ENCODE peak calls at places on chromosomes 6 and 20, in nine cellular contexts. One of them, this sample, is unnamed. For H3K4me1, the result is how much of the 10 kb centered on the place peaks cover.

GRCh38 chr20:23019403-23019802 is 15.7 kb upstream of the SSTR4 start:
- DNase-seq in endodermal cell: peak
- DNase-seq in colonic mucosa: no peak
- DNase-seq in fibroblast of lung: no peak
- DNase-seq in gastrocnemius medialis: peak
- DNase-seq in esophagus muscularis mucosa: no peak
- DNase-seq in tibial artery: no peak
- DNase-seq in GM23338: no peak
- DNase-seq in uterus: no peak
- DNase-seq in this sample: no peak

GRCh38 chr6:28336284-28337024 is 506 bp upstream of the ZSCAN31 start:
- DNase-seq in tibial artery: no peak
- DNase-seq in GM23338: no peak
- DNase-seq in endodermal cell: no peak
- DNase-seq in esophagus muscularis mucosa: no peak
- DNase-seq in colonic mucosa: peak
- DNase-seq in fibroblast of lung: peak
- DNase-seq in uterus: peak
- DNase-seq in gastrocnemius medialis: no peak
- DNase-seq in this sample: no peak

GRCh38 chr6:106702046-106702445 is 72.7 kb downstream of the QRSL1 start:
- DNase-seq in endodermal cell: no peak
- DNase-seq in GM23338: no peak
- DNase-seq in esophagus muscularis mucosa: no peak
- DNase-seq in fibroblast of lung: no peak
- DNase-seq in colonic mucosa: peak
- DNase-seq in gastrocnemius medialis: no peak
- DNase-seq in tibial artery: no peak
- DNase-seq in uterus: no peak
- DNase-seq in this sample: no peak

GRCh38 chr6:102458990-102459389 is 1065.5 kb downstream of the GRIK2 start:
- DNase-seq in tibial artery: no peak
- DNase-seq in fibroblast of lung: no peak
- DNase-seq in uterus: no peak
- DNase-seq in gastrocnemius medialis: no peak
- DNase-seq in esophagus muscularis mucosa: no peak
- DNase-seq in endodermal cell: peak
- DNase-seq in colonic mucosa: no peak
- DNase-seq in GM23338: no peak
- DNase-seq in this sample: no peak

GRCh38 chr6:21947751-21948386 is 349.0 kb downstream of the PRL start:
- DNase-seq in GM23338: no peak
- DNase-seq in tibial artery: no peak
- DNase-seq in esophagus muscularis mucosa: no peak
- DNase-seq in endodermal cell: no peak
- DNase-seq in colonic mucosa: no peak
- DNase-seq in uterus: no peak
- DNase-seq in gastrocnemius medialis: no peak
- DNase-seq in fibroblast of lung: peak
- DNase-seq in this sample: no peak

GRCh38 chr20:576156-576555 is 32.6 kb upstream of the CSNK2A1 start:
- DNase-seq in colonic mucosa: no peak
- DNase-seq in endodermal cell: no peak
- DNase-seq in tibial artery: no peak
- DNase-seq in fibroblast of lung: no peak
- DNase-seq in uterus: no peak
- DNase-seq in GM23338: no peak
- DNase-seq in esophagus muscularis mucosa: no peak
- DNase-seq in gastrocnemius medialis: no peak
- DNase-seq in this sample: no peak

GRCh38 chr6:104256547-104257144 is 603.1 kb downstream of the HACE1 start:
- DNase-seq in fibroblast of lung: no peak
- DNase-seq in uterus: no peak
- DNase-seq in gastrocnemius medialis: no peak
- DNase-seq in colonic mucosa: no peak
- DNase-seq in esophagus muscularis mucosa: no peak
- DNase-seq in tibial artery: no peak
- DNase-seq in GM23338: no peak
- DNase-seq in endodermal cell: no peak
- DNase-seq in this sample: no peak

GRCh38 chr20:13800728-13801134 is 15.9 kb downstream of the NDUFAF5 start:
- DNase-seq in tibial artery: peak
- DNase-seq in uterus: peak
- DNase-seq in GM23338: no peak
- DNase-seq in gastrocnemius medialis: peak
- DNase-seq in colonic mucosa: peak
- DNase-seq in esophagus muscularis mucosa: peak
- DNase-seq in endodermal cell: no peak
- DNase-seq in fibroblast of lung: peak
- DNase-seq in this sample: peak

GRCh38 chr6:80338201-80338836 is 231.8 kb downstream of the BCKDHB start:
- DNase-seq in fibroblast of lung: no peak
- DNase-seq in uterus: no peak
- DNase-seq in esophagus muscularis mucosa: no peak
- DNase-seq in gastrocnemius medialis: no peak
- DNase-seq in endodermal cell: peak
- DNase-seq in colonic mucosa: peak
- DNase-seq in GM23338: peak
- DNase-seq in tibial artery: no peak
- DNase-seq in this sample: no peak

GRCh38 chr6:72464791-72465691 is 156.8 kb upstream of the KCNQ5 start:
- DNase-seq in uterus: no peak
- DNase-seq in GM23338: no peak
- DNase-seq in gastrocnemius medialis: no peak
- DNase-seq in esophagus muscularis mucosa: no peak
- DNase-seq in tibial artery: no peak
- DNase-seq in endodermal cell: peak
- DNase-seq in fibroblast of lung: peak
- DNase-seq in colonic mucosa: no peak
- DNase-seq in this sample: no peak

GRCh38 chr6:35686873-35687557 is 1.7 kb downstream of the FKBP5 start:
- DNase-seq in tibial artery: no peak
- DNase-seq in gastrocnemius medialis: no peak
- DNase-seq in esophagus muscularis mucosa: no peak
- DNase-seq in colonic mucosa: no peak
- DNase-seq in GM23338: no peak
- DNase-seq in fibroblast of lung: no peak
- DNase-seq in endodermal cell: no peak
- DNase-seq in uterus: no peak
- DNase-seq in this sample: no peak

GRCh38 chr6:43086022-43086658 is 10.0 kb downstream of the PTK7 start:
- DNase-seq in fibroblast of lung: no peak
- DNase-seq in endodermal cell: no peak
- DNase-seq in tibial artery: no peak
- DNase-seq in colonic mucosa: no peak
- DNase-seq in gastrocnemius medialis: no peak
- DNase-seq in esophagus muscularis mucosa: no peak
- DNase-seq in uterus: no peak
- DNase-seq in GM23338: no peak
- DNase-seq in this sample: no peak

GRCh38 chr20:44053046-44053445 is 133.9 kb downstream of the JPH2 start:
- DNase-seq in colonic mucosa: no peak
- DNase-seq in endodermal cell: no peak
- DNase-seq in fibroblast of lung: no peak
- DNase-seq in uterus: no peak
- DNase-seq in esophagus muscularis mucosa: no peak
- DNase-seq in tibial artery: no peak
- DNase-seq in gastrocnemius medialis: no peak
- DNase-seq in GM23338: no peak
- DNase-seq in this sample: no peak

GRCh38 chr6:22236626-22237414 is 60.0 kb downstream of the PRL start:
- DNase-seq in GM23338: no peak
- DNase-seq in colonic mucosa: no peak
- DNase-seq in fibroblast of lung: peak
- DNase-seq in esophagus muscularis mucosa: no peak
- DNase-seq in endodermal cell: no peak
- DNase-seq in gastrocnemius medialis: no peak
- DNase-seq in uterus: no peak
- DNase-seq in tibial artery: no peak
- DNase-seq in this sample: no peak

GRCh38 chr6:131061771-131062160 is 1.3 kb downstream of the EPB41L2 start:
- DNase-seq in colonic mucosa: no peak
- DNase-seq in tibial artery: no peak
- DNase-seq in endodermal cell: no peak
- DNase-seq in fibroblast of lung: no peak
- DNase-seq in esophagus muscularis mucosa: no peak
- DNase-seq in uterus: no peak
- DNase-seq in gastrocnemius medialis: no peak
- DNase-seq in GM23338: no peak
- DNase-seq in this sample: no peak

GRCh38 chr6:151294561-151295101 is 54.9 kb downstream of the AKAP12 start:
- DNase-seq in colonic mucosa: no peak
- DNase-seq in gastrocnemius medialis: no peak
- DNase-seq in GM23338: no peak
- DNase-seq in uterus: no peak
- DNase-seq in tibial artery: no peak
- DNase-seq in esophagus muscularis mucosa: no peak
- DNase-seq in fibroblast of lung: peak
- DNase-seq in endodermal cell: no peak
- DNase-seq in this sample: no peak

GRCh38 chr6:37279366-37280134 is 21.6 kb upstream of the TMEM217 start:
- DNase-seq in colonic mucosa: no peak
- DNase-seq in esophagus muscularis mucosa: no peak
- DNase-seq in GM23338: no peak
- DNase-seq in endodermal cell: no peak
- DNase-seq in tibial artery: peak
- DNase-seq in uterus: no peak
- DNase-seq in fibroblast of lung: peak
- DNase-seq in gastrocnemius medialis: peak
- DNase-seq in this sample: no peak

DNA sequence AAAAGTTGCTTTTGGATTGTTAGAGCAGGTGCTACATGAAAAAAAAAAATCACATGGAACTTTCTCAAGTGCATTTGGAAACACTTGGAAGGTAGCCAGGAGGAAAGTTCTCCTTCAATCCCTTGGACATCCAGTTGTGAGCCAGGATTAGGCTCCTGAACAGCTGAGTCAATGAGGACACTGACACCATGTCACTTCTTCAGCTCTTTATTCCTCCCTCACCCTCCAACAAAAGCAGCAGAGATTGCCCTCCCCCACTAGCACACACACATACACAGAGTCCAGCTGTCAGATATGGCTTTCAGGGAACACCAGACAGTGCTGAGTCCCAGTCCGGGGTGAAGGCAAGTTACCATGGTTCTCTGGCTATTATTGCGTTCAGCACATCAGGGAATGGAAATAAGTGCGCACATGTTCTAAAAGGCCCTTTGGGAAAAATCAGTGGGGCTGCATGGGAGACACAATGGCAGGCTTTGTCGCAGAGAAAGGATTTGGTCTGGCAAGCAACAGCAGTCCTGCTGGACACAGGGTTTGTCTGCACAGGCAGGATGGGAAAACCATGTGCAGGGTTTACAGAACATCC is 124.7 kb upstream of the MARCKS start:
- DNase-seq in uterus: peak
- DNase-seq in esophagus muscularis mucosa: no peak
- DNase-seq in gastrocnemius medialis: peak
- DNase-seq in fibroblast of lung: peak
- DNase-seq in tibial artery: no peak
- DNase-seq in colonic mucosa: peak
- DNase-seq in GM23338: no peak
- DNase-seq in endodermal cell: no peak
- DNase-seq in this sample: no peak
- H3K27ac ChIP-seq in uterus: no peak
- H3K27ac ChIP-seq in esophagus muscularis mucosa: no peak
- H3K27ac ChIP-seq in gastrocnemius medialis: no peak
- H3K27ac ChIP-seq in fibroblast of lung: no peak
- H3K27ac ChIP-seq in tibial artery: no peak
- H3K27ac ChIP-seq in colonic mucosa: no peak
- H3K27ac ChIP-seq in GM23338: no peak
- H3K27ac ChIP-seq in endodermal cell: peak
- H3K27ac ChIP-seq in this sample: peak

GRCh38 chr6:30211899-30212298 is 1.3 kb downstream of the TRIM26 start:
- DNase-seq in uterus: no peak
- DNase-seq in endodermal cell: no peak
- DNase-seq in fibroblast of lung: no peak
- DNase-seq in GM23338: no peak
- DNase-seq in esophagus muscularis mucosa: no peak
- DNase-seq in colonic mucosa: no peak
- DNase-seq in tibial artery: no peak
- DNase-seq in gastrocnemius medialis: no peak
- DNase-seq in this sample: no peak
- H3K4me1 ChIP-seq in uterus: under half
- H3K4me1 ChIP-seq in endodermal cell: under half
- H3K4me1 ChIP-seq in fibroblast of lung: under half
- H3K4me1 ChIP-seq in GM23338: under half
- H3K4me1 ChIP-seq in esophagus muscularis mucosa: half or more
- H3K4me1 ChIP-seq in colonic mucosa: under half
- H3K4me1 ChIP-seq in tibial artery: under half
- H3K4me1 ChIP-seq in gastrocnemius medialis: under half
- H3K4me1 ChIP-seq in this sample: under half

GRCh38 chr20:62063601-62063980 is 2.1 kb downstream of the TAF4 start:
- DNase-seq in tibial artery: no peak
- DNase-seq in uterus: no peak
- DNase-seq in endodermal cell: peak
- DNase-seq in GM23338: peak
- DNase-seq in esophagus muscularis mucosa: no peak
- DNase-seq in fibroblast of lung: peak
- DNase-seq in colonic mucosa: no peak
- DNase-seq in gastrocnemius medialis: peak
- DNase-seq in this sample: no peak
- H3K4me3 ChIP-seq in tibial artery: no peak
- H3K4me3 ChIP-seq in uterus: peak
- H3K4me3 ChIP-seq in endodermal cell: peak
- H3K4me3 ChIP-seq in GM23338: peak
- H3K4me3 ChIP-seq in esophagus muscularis mucosa: peak
- H3K4me3 ChIP-seq in fibroblast of lung: no peak
- H3K4me3 ChIP-seq in colonic mucosa: peak
- H3K4me3 ChIP-seq in gastrocnemius medialis: peak
- H3K4me3 ChIP-seq in this sample: peak

GRCh38 chr6:159118941-159119340 is 50.3 kb upstream of the FNDC1 start:
- DNase-seq in colonic mucosa: no peak
- DNase-seq in gastrocnemius medialis: no peak
- DNase-seq in GM23338: no peak
- DNase-seq in fibroblast of lung: no peak
- DNase-seq in tibial artery: no peak
- DNase-seq in uterus: no peak
- DNase-seq in endodermal cell: no peak
- DNase-seq in esophagus muscularis mucosa: no peak
- DNase-seq in this sample: no peak

GRCh38 chr6:159116343-159116742 is 52.9 kb upstream of the FNDC1 start:
- DNase-seq in fibroblast of lung: no peak
- DNase-seq in endodermal cell: no peak
- DNase-seq in tibial artery: peak
- DNase-seq in colonic mucosa: no peak
- DNase-seq in gastrocnemius medialis: no peak
- DNase-seq in esophagus muscularis mucosa: no peak
- DNase-seq in GM23338: no peak
- DNase-seq in uterus: no peak
- DNase-seq in this sample: no peak

GRCh38 chr6:159117031-159117430 is 52.2 kb upstream of the FNDC1 start:
- DNase-seq in tibial artery: peak
- DNase-seq in fibroblast of lung: peak
- DNase-seq in GM23338: no peak
- DNase-seq in colonic mucosa: no peak
- DNase-seq in endodermal cell: no peak
- DNase-seq in gastrocnemius medialis: peak
- DNase-seq in esophagus muscularis mucosa: no peak
- DNase-seq in uterus: no peak
- DNase-seq in this sample: no peak

GRCh38 chr6:159119835-159120234 is 49.4 kb upstream of the FNDC1 start:
- DNase-seq in uterus: no peak
- DNase-seq in GM23338: no peak
- DNase-seq in colonic mucosa: no peak
- DNase-seq in endodermal cell: peak
- DNase-seq in esophagus muscularis mucosa: no peak
- DNase-seq in gastrocnemius medialis: no peak
- DNase-seq in tibial artery: no peak
- DNase-seq in fibroblast of lung: no peak
- DNase-seq in this sample: no peak

GRCh38 chr6:159117541-159117940 is 51.7 kb upstream of the FNDC1 start:
- DNase-seq in GM23338: no peak
- DNase-seq in gastrocnemius medialis: no peak
- DNase-seq in uterus: no peak
- DNase-seq in esophagus muscularis mucosa: no peak
- DNase-seq in fibroblast of lung: no peak
- DNase-seq in colonic mucosa: no peak
- DNase-seq in tibial artery: peak
- DNase-seq in endodermal cell: no peak
- DNase-seq in this sample: no peak
- H3K27ac ChIP-seq in GM23338: no peak
- H3K27ac ChIP-seq in gastrocnemius medialis: peak
- H3K27ac ChIP-seq in uterus: no peak
- H3K27ac ChIP-seq in esophagus muscularis mucosa: peak
- H3K27ac ChIP-seq in fibroblast of lung: no peak
- H3K27ac ChIP-seq in colonic mucosa: no peak
- H3K27ac ChIP-seq in tibial artery: no peak
- H3K27ac ChIP-seq in endodermal cell: no peak
- H3K27ac ChIP-seq in this sample: peak